ENCODE peak calls at places on chromosomes 7 and 10, in six cellular contexts. H, O, K, U, P and E are unnamed samples.

GRCh38 chr7:44853391-44853790 is 5.5 kb upstream of the H2AZ2 start:
- DNase-seq in P (no peak), H (peak; percentile 73), U (no peak), O (no peak), K (no peak), E (no peak)

GRCh38 chr7:16034353-16034752 is 347.9 kb upstream of the MEOX2 start:
- DNase-seq in O (no peak), U (no peak), P (no peak), H (no peak), K (no peak), E (no peak)

GRCh38 chr10:27626821-27627359 is 118.7 kb downstream of the MKX start:
- DNase-seq in U (no peak), O (no peak), H (no peak), P (no peak), K (no peak), E (no peak)

GRCh38 chr10:65358565-65358964 is 1567.3 kb upstream of the LRRTM3 start:
- DNase-seq in U (no peak), O (no peak), P (peak; percentile 10), K (peak; percentile 0), H (peak; percentile 43), E (no peak)

GRCh38 chr7:151349507-151349853 is 7.9 kb downstream of the NUB1 start:
- DNase-seq in P (no peak), O (no peak), U (no peak), H (no peak), K (no peak), E (peak; percentile 62)

GRCh38 chr7:115561341-115562110 is 469.0 kb downstream of the TFEC start:
- DNase-seq in H (no peak), K (peak; percentile 76), U (no peak), O (no peak), P (no peak), E (no peak)

GRCh38 chr7:93981480-93981874 is 22.7 kb downstream of the BET1 start:
- DNase-seq in H (no peak), K (no peak), P (no peak), U (no peak), O (no peak), E (no peak)

GRCh38 chr10:128695931-128696330 is 569.7 kb upstream of the MKI67 start:
- DNase-seq in H (no peak), O (no peak), P (no peak), U (no peak), K (no peak), E (no peak)

GRCh38 chr7:134831862-134832261 is 52.4 kb downstream of the CALD1 start:
- DNase-seq in U (no peak), P (no peak), O (peak; percentile 57), H (no peak), K (no peak), E (no peak)

GRCh38 chr7:106609416-106609815 is 51.5 kb downstream of the CCDC71L start:
- DNase-seq in U (no peak), K (peak; percentile 64), P (no peak), O (no peak), H (no peak), E (no peak)

GRCh38 chr10:76150139-76150885 is 718.9 kb downstream of the LRMDA start:
- DNase-seq in K (peak; percentile 34), O (no peak), H (no peak), U (no peak), P (no peak), E (no peak)

GRCh38 chr7:84204655-84205054 is 10.1 kb upstream of the SEMA3A start:
- DNase-seq in K (no peak), U (no peak), P (no peak), O (no peak), H (no peak), E (no peak)

GRCh38 chr7:15643000-15643705 is 43.3 kb downstream of the MEOX2 start:
- DNase-seq in U (no peak), P (no peak), K (no peak), O (no peak), H (no peak), E (no peak)

GRCh38 chr7:158356454-158356853 is 231.2 kb downstream of the PTPRN2 start:
- DNase-seq in P (no peak), O (no peak), U (no peak), K (no peak), H (no peak), E (no peak)

GRCh38 chr10:51815723-51816122 is 116.3 kb upstream of the CSTF2T start:
- DNase-seq in U (no peak), O (no peak), H (no peak), P (no peak), K (no peak), E (no peak)

GRCh38 chr10:99329891-99330674 is 927 bp downstream of the CNNM1 start:
- DNase-seq in O (no peak), K (peak; percentile 54), H (no peak), U (no peak), P (peak; percentile 83), E (no peak)

DNA sequence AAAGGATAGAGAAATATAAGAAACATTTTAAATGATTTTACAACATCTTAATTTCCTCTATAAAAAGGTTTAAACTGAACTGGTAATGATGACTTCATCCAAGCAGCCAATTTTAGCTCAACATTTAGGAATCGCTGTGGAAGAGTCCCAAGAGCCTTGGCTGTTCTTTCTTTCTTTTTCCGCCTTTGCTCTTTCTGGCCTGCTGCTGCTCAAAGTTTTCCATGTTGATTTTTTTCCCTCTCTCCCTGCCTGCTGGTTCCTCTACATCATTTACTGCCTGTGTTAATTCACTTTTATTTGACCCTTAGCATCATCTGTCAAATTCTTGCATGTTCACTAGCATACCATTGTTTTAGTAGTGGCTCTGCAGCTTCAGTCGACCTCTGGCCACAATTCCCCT is 146.9 kb downstream of the EVX1 start:
- DNase-seq in O (no peak), H (no peak), P (no peak), U (no peak), K (no peak), E (no peak)
- H3K4me1 ChIP-seq in O (no peaks in the 10 kb centered on the region), H (no peaks in the 10 kb centered on the region), P (no peaks in the 10 kb centered on the region), U (no peaks in the 10 kb centered on the region), K (peaks cover 18% of the 10 kb centered on the region), E (no peaks in the 10 kb centered on the region)

DNA sequence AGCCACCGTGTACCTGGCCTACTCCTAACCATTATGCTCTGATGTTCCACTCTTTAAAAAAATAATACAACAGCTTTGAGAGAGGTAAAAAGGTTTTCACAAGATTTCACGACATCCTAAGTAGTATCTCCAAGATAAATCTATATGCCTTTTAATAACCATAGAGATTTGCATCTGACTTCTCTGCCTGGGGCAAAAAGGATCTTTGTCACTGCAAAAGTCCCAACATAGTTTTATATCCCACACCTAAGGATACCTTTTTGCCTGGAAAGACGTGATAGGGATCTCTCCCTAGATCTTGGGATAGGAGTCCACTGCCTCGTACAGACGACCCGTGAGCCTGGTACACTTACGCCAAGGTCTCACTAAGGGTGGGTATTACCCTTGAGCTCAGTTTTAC is 31.4 kb upstream of the SVIL start:
- DNase-seq in K (no peak), H (no peak), U (no peak), P (no peak), O (no peak), E (no peak)
- H3K4me1 ChIP-seq in K (peaks cover 4% of the 10 kb centered on the region), H (no peaks in the 10 kb centered on the region), U (no peaks in the 10 kb centered on the region), P (peaks cover 2% of the 10 kb centered on the region), O (peaks cover 8% of the 10 kb centered on the region), E (peaks cover 8% of the 10 kb centered on the region)

GRCh38 chr10:79070611-79071534 is 2.1 kb downstream of the ZMIZ1 start:
- DNase-seq in U (no peak), K (peak; percentile 92), O (peak; percentile 93), P (peak; percentile 80), H (peak; percentile 26), E (peak; percentile 90)
- H3K4me1 ChIP-seq in U (peaks cover 11% of the 10 kb centered on the region), K (peaks cover 47% of the 10 kb centered on the region), O (no peaks in the 10 kb centered on the region), P (peaks cover 64% of the 10 kb centered on the region), H (no peaks in the 10 kb centered on the region), E (peaks cover 59% of the 10 kb centered on the region)

GRCh38 chr10:102804382-102804781 is 32.8 kb downstream of the CYP17A1 start:
- DNase-seq in O (no peak), K (no peak), U (no peak), H (no peak), P (no peak), E (no peak)

GRCh38 chr10:102800601-102801335 is 36.4 kb downstream of the CYP17A1 start:
- DNase-seq in U (no peak), P (no peak), H (no peak), O (peak; percentile 7), K (no peak), E (no peak)

GRCh38 chr10:102801496-102801895 is 35.7 kb downstream of the CYP17A1 start:
- DNase-seq in H (no peak), O (peak; percentile 35), U (no peak), P (no peak), K (peak; percentile 48), E (no peak)

GRCh38 chr10:102801978-102802377 is 35.2 kb downstream of the CYP17A1 start:
- DNase-seq in U (no peak), H (no peak), P (no peak), K (no peak), O (no peak), E (no peak)

GRCh38 chr10:102802920-102803534 is 34.2 kb downstream of the CYP17A1 start:
- DNase-seq in H (no peak), K (peak; percentile 88), U (no peak), P (no peak), O (peak; percentile 87), E (no peak)
- H3K4me1 ChIP-seq in H (peaks cover 18% of the 10 kb centered on the region), K (peaks cover 40% of the 10 kb centered on the region), U (no peaks in the 10 kb centered on the region), P (peaks cover 5% of the 10 kb centered on the region), O (peaks cover 18% of the 10 kb centered on the region), E (peaks cover 9% of the 10 kb centered on the region)

GRCh38 chr10:122164815-122165491 is 106.1 kb upstream of the BTBD16 start:
- DNase-seq in H (no peak), O (no peak), K (no peak), U (no peak), P (no peak), E (no peak)
- H3K4me1 ChIP-seq in H (no peaks in the 10 kb centered on the region), O (peaks cover 11% of the 10 kb centered on the region), K (peaks cover 2% of the 10 kb centered on the region), U (no peaks in the 10 kb centered on the region), P (peaks cover 47% of the 10 kb centered on the region), E (no peaks in the 10 kb centered on the region)

GRCh38 chr7:26618898-26619297 is 245.5 kb downstream of the SKAP2 start:
- DNase-seq in U (no peak), O (no peak), K (no peak), H (no peak), P (no peak), E (no peak)
- H3K4me1 ChIP-seq in U (no peaks in the 10 kb centered on the region), O (no peaks in the 10 kb centered on the region), K (no peaks in the 10 kb centered on the region), H (no peaks in the 10 kb centered on the region), P (no peaks in the 10 kb centered on the region), E (no peaks in the 10 kb centered on the region)

GRCh38 chr7:73737491-73738219 is 947 bp downstream of the ABHD11 start:
- DNase-seq in U (no peak), P (no peak), H (no peak), O (peak; percentile 56), K (no peak), E (no peak)

GRCh38 chr7:73739387-73739767 is 775 bp upstream of the ABHD11 start:
- DNase-seq in K (no peak), H (no peak), O (no peak), U (no peak), P (no peak), E (peak; percentile 58)

GRCh38 chr7:73740212-73740611 is 1.6 kb upstream of the ABHD11 start:
- DNase-seq in K (no peak), P (no peak), U (no peak), H (no peak), O (no peak), E (no peak)

GRCh38 chr7:73738220-73738611 is 386 bp downstream of the ABHD11 start:
- DNase-seq in K (peak; percentile 78), H (peak; percentile 55), O (peak; percentile 71), P (peak; percentile 94), U (peak; percentile 56), E (peak; percentile 86)

GRCh38 chr7:73738612-73739386 is at the start of gene ABHD11:
- DNase-seq in H (peak; percentile 98), U (peak; percentile 97), O (peak; percentile 97), K (peak; percentile 99), P (peak; percentile 100), E (peak; percentile 99)
- H3K4me1 ChIP-seq in H (peaks cover 36% of the 10 kb centered on the region), U (peaks cover 9% of the 10 kb centered on the region), O (no peaks in the 10 kb centered on the region), K (peaks cover 21% of the 10 kb centered on the region), P (peaks cover 13% of the 10 kb centered on the region), E (peaks cover 56% of the 10 kb centered on the region)